ENCODE peak calls at places on chromosome 19, in four cellular contexts. A is AG10803; R is NCI-H510A treated with DMSO at 0.1 percent for 48 hours; N is stimulated activated CD8-positive, alpha-beta memory T cell treated with anti-CD3 and anti-CD28 coated beads, Interleukin-4, amount 100 ng/mL, for 24 hours. F is an unnamed sample.
A peak's percentile ranks its signal among the peaks of the same experiment; 100 is the strongest.

GRCh38 chr19:2479556-2480194 is 3.7 kb downstream of the GADD45B start:
- DNase-seq in A (no peak), R (no peak), N (no peak), F (no peak)

GRCh38 chr19:1087813-1088418 is 7.3 kb downstream of the POLR2E start:
- DNase-seq in A (no peak), R (no peak), N (no peak), F (no peak)

GRCh38 chr19:44891016-44891882 is at the start of gene TOMM40:
- DNase-seq in A (no peak), R (peak; percentile 100), N (peak; percentile 100), F (peak; percentile 98)

GRCh38 chr19:57192064-57192395 is 730 bp downstream of the ZNF264 start:
- DNase-seq in A (no peak), R (no peak), N (no peak), F (no peak)

GRCh38 chr19:4851551-4852290 is 15.7 kb downstream of the PLIN3 start:
- DNase-seq in A (peak; percentile 44), R (peak; percentile 77), N (peak; percentile 69), F (peak; percentile 89)

GRCh38 chr19:54551293-54551692 is 22.3 kb upstream of the LILRA2 start:
- DNase-seq in A (no peak), R (no peak), N (no peak), F (no peak)

GRCh38 chr19:15159251-15159650 is 41.5 kb downstream of the NOTCH3 start:
- DNase-seq in A (peak; percentile 17), R (no peak), N (no peak), F (no peak)

GRCh38 chr19:12400618-12401502 is at the start of gene ZNF799:
- DNase-seq in A (peak; percentile 94), R (peak; percentile 86), N (peak; percentile 83), F (peak; percentile 84)

GRCh38 chr19:47755065-47755761 is 9.9 kb downstream of the NOP53 start:
- DNase-seq in A (no peak), R (no peak), N (no peak), F (no peak)

GRCh38 chr19:18401580-18402112 is 4.2 kb upstream of the LRRC25 start:
- DNase-seq in A (peak; percentile 82), R (peak; percentile 54), N (no peak), F (no peak)

GRCh38 chr19:13020002-13020414 is 24.7 kb downstream of the NFIX start:
- DNase-seq in A (no peak), R (no peak), N (no peak), F (no peak)

GRCh38 chr19:52943884-52944643 is 18.6 kb downstream of the ZNF816 start:
- DNase-seq in A (no peak), R (no peak), N (no peak), F (no peak)

GRCh38 chr19:19096641-19097627 is 33.1 kb downstream of the SLC25A42 start:
- DNase-seq in A (no peak), R (no peak), N (no peak), F (no peak)

GRCh38 chr19:48303866-48304265 is 21.5 kb upstream of the EMP3 start:
- DNase-seq in A (no peak), R (no peak), N (no peak), F (no peak)

GRCh38 chr19:9043524-9043923 is 33.3 kb upstream of the MUC16 start:
- DNase-seq in A (no peak), R (no peak), N (no peak), F (no peak)

GRCh38 chr19:45154064-45154827 is 6.5 kb downstream of the NKPD1 start:
- DNase-seq in A (peak; percentile 50), R (no peak), N (no peak), F (no peak)

GRCh38 chr19:11405846-11406643 is 13.1 kb downstream of the RGL3 start:
- DNase-seq in A (no peak), R (no peak), N (no peak), F (no peak)

GRCh38 chr19:38944981-38945506 is 14.3 kb downstream of the MRPS12 start:
- DNase-seq in A (peak; percentile 5), R (no peak), N (no peak), F (no peak)

GRCh38 chr19:3440082-3440481 is 40.2 kb downstream of the SMIM24 start:
- DNase-seq in A (no peak), R (no peak), N (peak; percentile 48), F (no peak)

GRCh38 chr19:50661675-50662441 is 12.6 kb downstream of the C19orf81 start:
- DNase-seq in A (no peak), R (no peak), N (no peak), F (no peak)

GRCh38 chr19:48341006-48341405 is 15.7 kb downstream of the EMP3 start:
- DNase-seq in A (no peak), R (no peak), N (no peak), F (no peak)

GRCh38 chr19:14472202-14472961 is 2.8 kb downstream of the PTGER1 start:
- DNase-seq in A (peak; percentile 34), R (peak; percentile 69), N (peak; percentile 82), F (peak; percentile 95)

GRCh38 chr19:4707322-4707721 is 16.3 kb downstream of the DPP9 start:
- DNase-seq in A (no peak), R (no peak), N (no peak), F (no peak)

GRCh38 chr19:30208661-30209060 is 163.5 kb upstream of the ZNF536 start:
- DNase-seq in A (no peak), R (no peak), N (no peak), F (no peak)

F was measured in neural crest cell.